ENCODE peak calls at places on chromosomes 1 and 21, in ten cellular contexts. One of them, this sample, is unnamed. For H3K4me1 and H3K9me3, the result is how much of the 10 kb centered on the place peaks cover.

GRCh38 chr1:25343872-25344271 is 5.7 kb downstream of the TMEM50A start:
- DNase-seq in upper lobe of right lung: no peak
- DNase-seq in CD8-positive, alpha-beta memory T cell: no peak
- DNase-seq in neuronal stem cell: no peak
- DNase-seq in Caco-2: no peak
- DNase-seq in esophagus muscularis mucosa: no peak
- DNase-seq in ovary: no peak
- DNase-seq in A549: no peak
- DNase-seq in suprapubic skin: no peak
- DNase-seq in right lobe of liver: no peak
- DNase-seq in this sample: no peak

GRCh38 chr1:5670590-5671350 is 321.5 kb downstream of the NPHP4 start:
- DNase-seq in suprapubic skin: peak
- DNase-seq in CD8-positive, alpha-beta memory T cell: no peak
- DNase-seq in esophagus muscularis mucosa: no peak
- DNase-seq in upper lobe of right lung: no peak
- DNase-seq in ovary: no peak
- DNase-seq in Caco-2: no peak
- DNase-seq in A549: no peak
- DNase-seq in right lobe of liver: no peak
- DNase-seq in neuronal stem cell: no peak
- DNase-seq in this sample: peak

GRCh38 chr1:24438423-24438901 is 22.9 kb downstream of the NIPAL3 start:
- DNase-seq in A549: no peak
- DNase-seq in neuronal stem cell: no peak
- DNase-seq in suprapubic skin: peak
- DNase-seq in ovary: no peak
- DNase-seq in CD8-positive, alpha-beta memory T cell: no peak
- DNase-seq in Caco-2: no peak
- DNase-seq in right lobe of liver: no peak
- DNase-seq in upper lobe of right lung: no peak
- DNase-seq in esophagus muscularis mucosa: no peak
- DNase-seq in this sample: no peak

GRCh38 chr1:233033366-233033765 is 83.0 kb downstream of the NTPCR start:
- DNase-seq in esophagus muscularis mucosa: no peak
- DNase-seq in CD8-positive, alpha-beta memory T cell: no peak
- DNase-seq in A549: no peak
- DNase-seq in right lobe of liver: no peak
- DNase-seq in Caco-2: no peak
- DNase-seq in ovary: no peak
- DNase-seq in neuronal stem cell: no peak
- DNase-seq in upper lobe of right lung: no peak
- DNase-seq in suprapubic skin: no peak
- DNase-seq in this sample: no peak

GRCh38 chr1:170807432-170807831 is 127.9 kb upstream of the MROH9 start:
- DNase-seq in right lobe of liver: no peak
- DNase-seq in esophagus muscularis mucosa: no peak
- DNase-seq in upper lobe of right lung: no peak
- DNase-seq in A549: no peak
- DNase-seq in Caco-2: no peak
- DNase-seq in neuronal stem cell: no peak
- DNase-seq in ovary: no peak
- DNase-seq in suprapubic skin: no peak
- DNase-seq in CD8-positive, alpha-beta memory T cell: no peak
- DNase-seq in this sample: no peak

GRCh38 chr1:229203030-229203751 is 67.7 kb upstream of the RAB4A start:
- DNase-seq in suprapubic skin: no peak
- DNase-seq in Caco-2: peak
- DNase-seq in upper lobe of right lung: no peak
- DNase-seq in neuronal stem cell: peak
- DNase-seq in right lobe of liver: no peak
- DNase-seq in ovary: peak
- DNase-seq in A549: peak
- DNase-seq in CD8-positive, alpha-beta memory T cell: no peak
- DNase-seq in esophagus muscularis mucosa: no peak
- DNase-seq in this sample: no peak

GRCh38 chr21:23725576-23725975 is 1881.7 kb downstream of the MRPL39 start:
- DNase-seq in upper lobe of right lung: no peak
- DNase-seq in A549: no peak
- DNase-seq in CD8-positive, alpha-beta memory T cell: no peak
- DNase-seq in esophagus muscularis mucosa: no peak
- DNase-seq in Caco-2: peak
- DNase-seq in neuronal stem cell: no peak
- DNase-seq in ovary: no peak
- DNase-seq in right lobe of liver: no peak
- DNase-seq in suprapubic skin: no peak
- DNase-seq in this sample: no peak

GRCh38 chr1:77416692-77417450 is 135.1 kb downstream of the AK5 start:
- DNase-seq in A549: no peak
- DNase-seq in neuronal stem cell: no peak
- DNase-seq in ovary: no peak
- DNase-seq in CD8-positive, alpha-beta memory T cell: no peak
- DNase-seq in suprapubic skin: no peak
- DNase-seq in esophagus muscularis mucosa: no peak
- DNase-seq in Caco-2: peak
- DNase-seq in right lobe of liver: no peak
- DNase-seq in upper lobe of right lung: no peak
- DNase-seq in this sample: no peak

GRCh38 chr21:41668051-41668541 is 98.8 kb downstream of the RIPK4 start:
- DNase-seq in suprapubic skin: peak
- DNase-seq in esophagus muscularis mucosa: no peak
- DNase-seq in Caco-2: no peak
- DNase-seq in ovary: no peak
- DNase-seq in CD8-positive, alpha-beta memory T cell: no peak
- DNase-seq in A549: no peak
- DNase-seq in upper lobe of right lung: peak
- DNase-seq in neuronal stem cell: no peak
- DNase-seq in right lobe of liver: peak
- DNase-seq in this sample: no peak

GRCh38 chr1:107058245-107059032 is 2.0 kb downstream of the PRMT6 start:
- DNase-seq in esophagus muscularis mucosa: no peak
- DNase-seq in Caco-2: no peak
- DNase-seq in upper lobe of right lung: no peak
- DNase-seq in right lobe of liver: no peak
- DNase-seq in neuronal stem cell: no peak
- DNase-seq in suprapubic skin: no peak
- DNase-seq in CD8-positive, alpha-beta memory T cell: no peak
- DNase-seq in A549: no peak
- DNase-seq in ovary: no peak
- DNase-seq in this sample: no peak

GRCh38 chr21:39667353-39667891 is 54.7 kb downstream of the B3GALT5 start:
- DNase-seq in CD8-positive, alpha-beta memory T cell: no peak
- DNase-seq in A549: no peak
- DNase-seq in right lobe of liver: no peak
- DNase-seq in upper lobe of right lung: no peak
- DNase-seq in suprapubic skin: no peak
- DNase-seq in ovary: no peak
- DNase-seq in Caco-2: no peak
- DNase-seq in esophagus muscularis mucosa: no peak
- DNase-seq in neuronal stem cell: no peak
- DNase-seq in this sample: no peak

GRCh38 chr21:39842741-39843146 is 24.5 kb upstream of the PCP4 start:
- DNase-seq in suprapubic skin: no peak
- DNase-seq in Caco-2: no peak
- DNase-seq in CD8-positive, alpha-beta memory T cell: no peak
- DNase-seq in neuronal stem cell: no peak
- DNase-seq in upper lobe of right lung: no peak
- DNase-seq in A549: no peak
- DNase-seq in ovary: no peak
- DNase-seq in right lobe of liver: no peak
- DNase-seq in esophagus muscularis mucosa: peak
- DNase-seq in this sample: no peak

GRCh38 chr1:228185641-228185965 is 20.0 kb downstream of the IBA57 start:
- DNase-seq in esophagus muscularis mucosa: no peak
- DNase-seq in A549: no peak
- DNase-seq in suprapubic skin: peak
- DNase-seq in CD8-positive, alpha-beta memory T cell: peak
- DNase-seq in right lobe of liver: no peak
- DNase-seq in neuronal stem cell: no peak
- DNase-seq in ovary: no peak
- DNase-seq in upper lobe of right lung: no peak
- DNase-seq in Caco-2: no peak
- DNase-seq in this sample: no peak

GRCh38 chr1:151898519-151898991 is 10.8 kb downstream of the THEM4 start:
- DNase-seq in ovary: no peak
- DNase-seq in upper lobe of right lung: no peak
- DNase-seq in A549: no peak
- DNase-seq in Caco-2: no peak
- DNase-seq in right lobe of liver: no peak
- DNase-seq in neuronal stem cell: no peak
- DNase-seq in CD8-positive, alpha-beta memory T cell: peak
- DNase-seq in esophagus muscularis mucosa: no peak
- DNase-seq in suprapubic skin: no peak
- DNase-seq in this sample: no peak

DNA sequence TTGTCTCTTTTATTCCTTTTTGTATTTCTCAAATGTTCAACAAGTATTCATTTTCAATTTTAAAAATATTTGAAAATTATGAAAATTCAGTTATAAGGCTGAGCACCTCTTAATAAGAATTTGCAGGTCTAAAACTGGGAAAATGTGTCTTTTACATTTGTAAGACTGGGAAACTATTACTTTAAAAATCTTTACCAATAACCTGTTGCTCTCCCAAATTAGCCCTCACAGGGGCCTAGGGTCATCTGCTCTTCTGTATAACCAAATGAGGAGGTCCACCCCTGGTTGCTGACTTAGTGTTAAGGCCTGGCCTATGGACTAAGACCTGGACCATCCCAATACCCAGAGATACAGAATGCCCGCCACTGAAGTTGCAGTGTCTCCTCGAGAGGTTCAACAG is 280.5 kb downstream of the PLPP3 start:
- DNase-seq in Caco-2: no peak
- DNase-seq in A549: no peak
- DNase-seq in suprapubic skin: no peak
- DNase-seq in CD8-positive, alpha-beta memory T cell: no peak
- DNase-seq in esophagus muscularis mucosa: no peak
- DNase-seq in upper lobe of right lung: no peak
- DNase-seq in right lobe of liver: no peak
- DNase-seq in ovary: no peak
- DNase-seq in neuronal stem cell: no peak
- DNase-seq in this sample: no peak
- H3K4me3 ChIP-seq in Caco-2: no peak
- H3K4me3 ChIP-seq in A549: no peak
- H3K4me3 ChIP-seq in suprapubic skin: no peak
- H3K4me3 ChIP-seq in CD8-positive, alpha-beta memory T cell: no peak
- H3K4me3 ChIP-seq in esophagus muscularis mucosa: no peak
- H3K4me3 ChIP-seq in upper lobe of right lung: no peak
- H3K4me3 ChIP-seq in right lobe of liver: no peak
- H3K4me3 ChIP-seq in ovary: no peak
- H3K4me3 ChIP-seq in neuronal stem cell: no peak
- H3K4me3 ChIP-seq in this sample: no peak

DNA sequence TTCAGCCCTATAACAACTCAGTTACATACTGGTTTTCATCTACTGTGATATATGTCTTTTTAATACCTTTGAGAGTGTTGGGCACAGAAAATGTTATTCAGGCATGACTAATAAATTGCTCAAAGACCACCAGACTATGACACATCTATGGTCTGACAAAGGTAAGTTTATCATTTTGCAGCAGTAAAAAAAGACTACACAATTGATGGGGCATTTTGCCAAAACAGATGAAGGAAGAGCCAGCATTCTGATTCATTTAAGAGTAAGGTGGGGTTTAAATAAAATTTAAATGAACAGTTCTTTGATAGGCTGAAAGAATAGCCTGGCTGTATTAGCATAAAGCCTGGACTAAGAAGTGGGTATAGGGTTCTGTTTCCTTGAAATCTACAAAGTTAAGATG is 8.8 kb upstream of the RNPC3 start:
- DNase-seq in neuronal stem cell: no peak
- DNase-seq in A549: no peak
- DNase-seq in Caco-2: no peak
- DNase-seq in ovary: no peak
- DNase-seq in CD8-positive, alpha-beta memory T cell: no peak
- DNase-seq in upper lobe of right lung: no peak
- DNase-seq in suprapubic skin: no peak
- DNase-seq in esophagus muscularis mucosa: no peak
- DNase-seq in right lobe of liver: no peak
- DNase-seq in this sample: no peak
- H3K4me1 ChIP-seq in neuronal stem cell: under half
- H3K4me1 ChIP-seq in A549: under half
- H3K4me1 ChIP-seq in Caco-2: under half
- H3K4me1 ChIP-seq in ovary: under half
- H3K4me1 ChIP-seq in CD8-positive, alpha-beta memory T cell: under half
- H3K4me1 ChIP-seq in upper lobe of right lung: under half
- H3K4me1 ChIP-seq in suprapubic skin: under half
- H3K4me1 ChIP-seq in esophagus muscularis mucosa: under half
- H3K4me1 ChIP-seq in right lobe of liver: under half
- H3K4me1 ChIP-seq in this sample: under half

GRCh38 chr1:69246109-69246508 is 321.6 kb upstream of the LRRC7 start:
- DNase-seq in CD8-positive, alpha-beta memory T cell: no peak
- DNase-seq in suprapubic skin: no peak
- DNase-seq in Caco-2: no peak
- DNase-seq in neuronal stem cell: no peak
- DNase-seq in upper lobe of right lung: no peak
- DNase-seq in right lobe of liver: no peak
- DNase-seq in esophagus muscularis mucosa: no peak
- DNase-seq in ovary: no peak
- DNase-seq in A549: no peak
- DNase-seq in this sample: no peak

GRCh38 chr1:69246721-69247120 is 321.0 kb upstream of the LRRC7 start:
- DNase-seq in suprapubic skin: no peak
- DNase-seq in A549: no peak
- DNase-seq in right lobe of liver: no peak
- DNase-seq in ovary: no peak
- DNase-seq in neuronal stem cell: no peak
- DNase-seq in CD8-positive, alpha-beta memory T cell: no peak
- DNase-seq in Caco-2: no peak
- DNase-seq in esophagus muscularis mucosa: no peak
- DNase-seq in upper lobe of right lung: no peak
- DNase-seq in this sample: no peak

GRCh38 chr1:69244211-69244610 is 323.5 kb upstream of the LRRC7 start:
- DNase-seq in upper lobe of right lung: no peak
- DNase-seq in ovary: no peak
- DNase-seq in right lobe of liver: no peak
- DNase-seq in neuronal stem cell: no peak
- DNase-seq in esophagus muscularis mucosa: no peak
- DNase-seq in CD8-positive, alpha-beta memory T cell: no peak
- DNase-seq in A549: no peak
- DNase-seq in suprapubic skin: no peak
- DNase-seq in Caco-2: no peak
- DNase-seq in this sample: no peak
- H3K9me3 ChIP-seq in upper lobe of right lung: under half
- H3K9me3 ChIP-seq in ovary: under half
- H3K9me3 ChIP-seq in right lobe of liver: under half
- H3K9me3 ChIP-seq in neuronal stem cell: under half
- H3K9me3 ChIP-seq in esophagus muscularis mucosa: under half
- H3K9me3 ChIP-seq in CD8-positive, alpha-beta memory T cell: under half
- H3K9me3 ChIP-seq in A549: under half
- H3K9me3 ChIP-seq in suprapubic skin: under half
- H3K9me3 ChIP-seq in Caco-2: under half
- H3K9me3 ChIP-seq in this sample: under half

DNA sequence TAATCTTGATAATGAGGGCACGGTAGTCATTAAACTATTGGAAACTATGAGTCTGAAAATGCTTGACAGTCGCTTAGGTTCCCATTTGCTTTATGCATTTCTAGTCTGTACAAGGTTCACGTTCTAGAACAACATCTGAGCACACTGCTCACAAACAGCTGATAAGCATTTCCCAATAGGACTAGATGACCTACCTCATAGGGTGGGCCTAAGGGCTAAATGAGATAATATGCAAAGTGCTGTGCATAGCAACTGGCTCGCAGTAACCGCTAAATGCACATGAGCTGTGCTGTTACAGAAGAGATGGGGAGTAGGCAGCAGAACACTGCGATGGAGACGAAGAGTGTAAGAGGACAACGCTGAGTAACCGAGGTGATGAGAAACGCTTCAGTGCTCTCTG is 628.0 kb downstream of the SMYD3 start:
- DNase-seq in neuronal stem cell: no peak
- DNase-seq in Caco-2: no peak
- DNase-seq in ovary: no peak
- DNase-seq in CD8-positive, alpha-beta memory T cell: no peak
- DNase-seq in suprapubic skin: no peak
- DNase-seq in esophagus muscularis mucosa: no peak
- DNase-seq in upper lobe of right lung: no peak
- DNase-seq in A549: no peak
- DNase-seq in right lobe of liver: no peak
- DNase-seq in this sample: no peak
- H3K4me3 ChIP-seq in neuronal stem cell: no peak
- H3K4me3 ChIP-seq in Caco-2: no peak
- H3K4me3 ChIP-seq in ovary: no peak
- H3K4me3 ChIP-seq in CD8-positive, alpha-beta memory T cell: no peak
- H3K4me3 ChIP-seq in suprapubic skin: no peak
- H3K4me3 ChIP-seq in esophagus muscularis mucosa: no peak
- H3K4me3 ChIP-seq in upper lobe of right lung: no peak
- H3K4me3 ChIP-seq in A549: no peak
- H3K4me3 ChIP-seq in right lobe of liver: no peak
- H3K4me3 ChIP-seq in this sample: no peak